ENCODE peak calls at places on chromosomes 2 and 18, in five cellular contexts. U is fibroblast of villous mesenchyme; M is adipocyte; H is progenitor cell of endocrine pancreas; Z is activated naive CD8-positive, alpha-beta T cell treated with anti-CD3 and anti-CD28 coated beads, Interleukin-2, amount 50 U/mL, for 24 hours. N is an unnamed sample.

GRCh38 chr2:127058656-127059252 is 48.2 kb downstream of the BIN1 start:
- DNase-seq in U (no peak), M (no peak), H (no peak), Z (no peak), N (no peak)

GRCh38 chr2:98463988-98464771 is 19.5 kb downstream of the INPP4A start:
- DNase-seq in U (no peak), M (no peak), H (no peak), Z (no peak), N (no peak)

GRCh38 chr2:30276455-30276911 is 45.1 kb downstream of the LBH start:
- DNase-seq in U (peak; percentile 13), M (no peak), H (no peak), Z (peak; percentile 44), N (no peak)

GRCh38 chr2:675982-676646 is 1.1 kb downstream of the TMEM18 start:
- DNase-seq in U (peak; percentile 87), M (peak; percentile 93), H (peak; percentile 43), Z (peak; percentile 54), N (peak; percentile 96)

GRCh38 chr18:45004531-45004930 is 323.8 kb downstream of the SETBP1 start:
- DNase-seq in U (no peak), M (peak; percentile 14), H (no peak), Z (no peak), N (no peak)

GRCh38 chr18:49613141-49613641 is 51.3 kb downstream of the LIPG start:
- DNase-seq in U (no peak), M (no peak), H (no peak), Z (no peak), N (no peak)

GRCh38 chr2:86631846-86632485 is 8.3 kb upstream of the RNF103 start:
- DNase-seq in U (no peak), M (no peak), H (no peak), Z (no peak), N (no peak)

GRCh38 chr18:48018806-48019295 is 88.4 kb upstream of the SMAD2 start:
- DNase-seq in U (no peak), M (no peak), H (no peak), Z (no peak), N (no peak)

GRCh38 chr2:112644155-112644932 is 1.4 kb upstream of the SLC20A1 start:
- DNase-seq in U (no peak), M (peak; percentile 30), H (no peak), Z (no peak), N (no peak)

GRCh38 chr2:49616800-49617199 is 462.5 kb upstream of the FSHR start:
- DNase-seq in U (no peak), M (no peak), H (no peak), Z (no peak), N (peak; percentile 4)

GRCh38 chr2:207902822-207903221 is 122.5 kb downstream of the PLEKHM3 start:
- DNase-seq in U (no peak), M (no peak), H (no peak), Z (no peak), N (peak; percentile 28)

GRCh38 chr18:28802546-28802945 is 625.6 kb upstream of the CDH2 start:
- DNase-seq in U (no peak), M (no peak), H (no peak), Z (no peak), N (no peak)

GRCh38 chr2:24885221-24886113 is 34.6 kb downstream of the ADCY3 start:
- DNase-seq in U (peak; percentile 72), M (no peak), H (no peak), Z (no peak), N (no peak)

GRCh38 chr18:35369126-35369525 is 8.0 kb downstream of the ZNF396 start:
- DNase-seq in U (no peak), M (no peak), H (no peak), Z (no peak), N (no peak)

GRCh38 chr18:58541137-58541788 is 87.6 kb downstream of the ALPK2 start:
- DNase-seq in U (no peak), M (peak; percentile 24), H (no peak), Z (no peak), N (peak; percentile 65)

GRCh38 chr18:12038082-12038660 is 55.5 kb upstream of the ANKRD62 start:
- DNase-seq in U (peak; percentile 12), M (peak; percentile 19), H (no peak), Z (peak; percentile 46), N (no peak)

GRCh38 chr18:43322133-43322532 is 44.8 kb upstream of the SYT4 start:
- DNase-seq in U (no peak), M (no peak), H (no peak), Z (no peak), N (no peak)

GRCh38 chr18:73646196-73646595 is 501.4 kb downstream of the FBXO15 start:
- DNase-seq in U (no peak), M (peak; percentile 73), H (no peak), Z (no peak), N (no peak)

GRCh38 chr2:4549811-4550210 is 846.4 kb downstream of the DCDC2C start:
- DNase-seq in U (no peak), M (no peak), H (no peak), Z (no peak), N (no peak)

GRCh38 chr2:207760453-207760852 is 9.3 kb downstream of the FZD5 start:
- DNase-seq in U (no peak), M (no peak), H (no peak), Z (no peak), N (no peak)

GRCh38 chr18:53887447-53887846 is 337.0 kb downstream of the MBD2 start:
- DNase-seq in U (no peak), M (no peak), H (no peak), Z (no peak), N (peak; percentile 60)

GRCh38 chr2:25323612-25324189 is 18.0 kb downstream of the DNMT3A start:
- DNase-seq in U (peak; percentile 29), M (no peak), H (no peak), Z (no peak), N (no peak)

GRCh38 chr18:67672142-67672541 is 155.6 kb upstream of the DSEL start:
- DNase-seq in U (no peak), M (no peak), H (no peak), Z (no peak), N (no peak)

GRCh38 chr2:115294999-115295398 is 852.6 kb downstream of the DPP10 start:
- DNase-seq in U (no peak), M (no peak), H (no peak), Z (no peak), N (no peak)